ENCODE peak calls at places on chromosomes 2 and 18, in four cellular contexts. One of them, this sample, is unnamed. For H3K4me1, the result is how much of the 10 kb centered on the place peaks cover.

GRCh38 chr18:41323044-41323443 is 632.0 kb upstream of the PIK3C3 start:
- DNase-seq in heart left ventricle: no peak
- DNase-seq in iPS DF 6.9: no peak
- DNase-seq in tibial nerve: no peak
- DNase-seq in this sample: peak

GRCh38 chr2:203936535-203936934 is at the start of gene ICOS:
- DNase-seq in heart left ventricle: no peak
- DNase-seq in iPS DF 6.9: no peak
- DNase-seq in tibial nerve: no peak
- DNase-seq in this sample: no peak

GRCh38 chr2:237613679-237614078 is 13.7 kb upstream of the LRRFIP1 start:
- DNase-seq in heart left ventricle: no peak
- DNase-seq in iPS DF 6.9: no peak
- DNase-seq in tibial nerve: no peak
- DNase-seq in this sample: no peak

GRCh38 chr2:26757873-26758789 is 6.0 kb upstream of the SLC35F6 start:
- DNase-seq in heart left ventricle: no peak
- DNase-seq in iPS DF 6.9: peak
- DNase-seq in tibial nerve: no peak
- DNase-seq in this sample: peak

GRCh38 chr2:144414324-144414845 is 105.5 kb downstream of the ZEB2 start:
- DNase-seq in heart left ventricle: no peak
- DNase-seq in iPS DF 6.9: no peak
- DNase-seq in tibial nerve: no peak
- DNase-seq in this sample: peak

GRCh38 chr2:38178556-38179419 is 102.8 kb upstream of the CYP1B1 start:
- DNase-seq in heart left ventricle: peak
- DNase-seq in iPS DF 6.9: no peak
- DNase-seq in tibial nerve: no peak
- DNase-seq in this sample: peak

GRCh38 chr2:238974510-238975166 is 126.8 kb downstream of the TWIST2 start:
- DNase-seq in heart left ventricle: no peak
- DNase-seq in iPS DF 6.9: no peak
- DNase-seq in tibial nerve: no peak
- DNase-seq in this sample: peak

GRCh38 chr2:168573128-168573903 is 117.2 kb downstream of the CERS6 start:
- DNase-seq in heart left ventricle: no peak
- DNase-seq in iPS DF 6.9: no peak
- DNase-seq in tibial nerve: no peak
- DNase-seq in this sample: peak

GRCh38 chr2:240591226-240591625 is 4.7 kb downstream of the CAPN10 start:
- DNase-seq in heart left ventricle: no peak
- DNase-seq in iPS DF 6.9: no peak
- DNase-seq in tibial nerve: no peak
- DNase-seq in this sample: no peak

GRCh38 chr2:68278169-68278568 is 25.8 kb upstream of the PPP3R1 start:
- DNase-seq in heart left ventricle: no peak
- DNase-seq in iPS DF 6.9: no peak
- DNase-seq in tibial nerve: no peak
- DNase-seq in this sample: no peak
- H3K4me1 ChIP-seq in heart left ventricle: under half
- H3K4me1 ChIP-seq in iPS DF 6.9: under half
- H3K4me1 ChIP-seq in tibial nerve: under half
- H3K4me1 ChIP-seq in this sample: under half

GRCh38 chr2:158730621-158730905 is 64.6 kb upstream of the DAPL1 start:
- DNase-seq in heart left ventricle: no peak
- DNase-seq in iPS DF 6.9: no peak
- DNase-seq in tibial nerve: no peak
- DNase-seq in this sample: peak

GRCh38 chr2:158734442-158734841 is 60.7 kb upstream of the DAPL1 start:
- DNase-seq in heart left ventricle: no peak
- DNase-seq in iPS DF 6.9: no peak
- DNase-seq in tibial nerve: no peak
- DNase-seq in this sample: no peak

GRCh38 chr2:158732573-158733429 is 62.3 kb upstream of the DAPL1 start:
- DNase-seq in heart left ventricle: no peak
- DNase-seq in iPS DF 6.9: no peak
- DNase-seq in tibial nerve: no peak
- DNase-seq in this sample: peak

GRCh38 chr2:158735822-158736580 is 59.1 kb upstream of the DAPL1 start:
- DNase-seq in heart left ventricle: no peak
- DNase-seq in iPS DF 6.9: no peak
- DNase-seq in tibial nerve: no peak
- DNase-seq in this sample: peak

GRCh38 chr2:158733430-158733755 is 61.7 kb upstream of the DAPL1 start:
- DNase-seq in heart left ventricle: no peak
- DNase-seq in iPS DF 6.9: no peak
- DNase-seq in tibial nerve: no peak
- DNase-seq in this sample: peak
- H3K27ac ChIP-seq in heart left ventricle: no peak
- H3K27ac ChIP-seq in iPS DF 6.9: no peak
- H3K27ac ChIP-seq in tibial nerve: no peak
- H3K27ac ChIP-seq in this sample: peak

DNA sequence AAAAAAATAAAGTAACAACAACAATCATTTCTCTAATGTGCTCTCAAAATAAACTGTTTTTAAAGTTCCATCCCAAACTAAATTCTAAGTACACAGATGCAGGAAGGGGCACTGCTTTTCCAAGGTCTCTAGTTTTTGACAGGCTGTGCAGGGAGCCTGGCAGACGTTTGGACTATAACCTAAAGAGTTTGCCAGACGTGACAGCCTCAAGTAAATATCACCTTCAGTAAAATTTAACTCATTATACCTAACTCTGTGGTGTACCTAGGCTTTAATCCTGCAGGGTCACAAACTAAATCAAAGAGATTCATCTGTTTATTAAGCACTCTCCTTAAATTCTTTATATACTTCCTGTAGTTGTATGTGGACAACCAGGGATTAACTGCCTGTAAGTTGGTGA is 93.0 kb downstream of the ACVR1 start:
- DNase-seq in heart left ventricle: no peak
- DNase-seq in iPS DF 6.9: no peak
- DNase-seq in tibial nerve: no peak
- DNase-seq in this sample: no peak
- H3K4me1 ChIP-seq in heart left ventricle: under half
- H3K4me1 ChIP-seq in iPS DF 6.9: under half
- H3K4me1 ChIP-seq in tibial nerve: under half
- H3K4me1 ChIP-seq in this sample: under half

DNA sequence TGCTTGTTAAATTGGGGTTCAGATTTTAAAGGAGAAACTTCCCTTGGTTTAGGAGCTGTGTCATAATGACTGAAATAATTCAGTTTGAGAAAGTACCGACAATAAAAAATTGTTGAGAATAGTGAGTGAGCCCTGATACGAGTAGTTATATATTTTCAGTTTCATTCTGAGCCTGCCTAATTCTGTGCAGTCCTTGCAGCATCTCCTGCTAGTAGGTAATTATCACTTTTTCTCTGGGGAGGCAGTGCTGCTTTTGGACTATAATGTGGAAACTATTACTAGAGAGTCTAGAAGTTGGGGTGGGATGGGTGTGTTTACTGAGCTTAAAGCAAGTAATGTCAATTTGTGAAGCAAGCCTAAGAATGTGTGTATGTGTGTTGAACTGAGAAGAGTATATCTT is 21.7 kb downstream of the ZNF638 start:
- DNase-seq in heart left ventricle: no peak
- DNase-seq in iPS DF 6.9: no peak
- DNase-seq in tibial nerve: no peak
- DNase-seq in this sample: no peak
- H3K27ac ChIP-seq in heart left ventricle: no peak
- H3K27ac ChIP-seq in iPS DF 6.9: no peak
- H3K27ac ChIP-seq in tibial nerve: no peak
- H3K27ac ChIP-seq in this sample: no peak

GRCh38 chr18:59881728-59882685 is 17.8 kb upstream of the PMAIP1 start:
- DNase-seq in heart left ventricle: no peak
- DNase-seq in iPS DF 6.9: no peak
- DNase-seq in tibial nerve: no peak
- DNase-seq in this sample: peak
- H3K4me1 ChIP-seq in heart left ventricle: under half
- H3K4me1 ChIP-seq in iPS DF 6.9: under half
- H3K4me1 ChIP-seq in tibial nerve: under half
- H3K4me1 ChIP-seq in this sample: under half

GRCh38 chr2:9895669-9896068 is 52.4 kb downstream of the TAF1B start:
- DNase-seq in heart left ventricle: no peak
- DNase-seq in iPS DF 6.9: no peak
- DNase-seq in tibial nerve: no peak
- DNase-seq in this sample: peak

GRCh38 chr2:9897331-9897737 is 54.1 kb downstream of the TAF1B start:
- DNase-seq in heart left ventricle: peak
- DNase-seq in iPS DF 6.9: no peak
- DNase-seq in tibial nerve: peak
- DNase-seq in this sample: peak

GRCh38 chr2:9897796-9898195 is 53.7 kb upstream of the GRHL1 start:
- DNase-seq in heart left ventricle: no peak
- DNase-seq in iPS DF 6.9: no peak
- DNase-seq in tibial nerve: no peak
- DNase-seq in this sample: no peak

GRCh38 chr2:9892236-9892635 is 49.0 kb downstream of the TAF1B start:
- DNase-seq in heart left ventricle: no peak
- DNase-seq in iPS DF 6.9: no peak
- DNase-seq in tibial nerve: no peak
- DNase-seq in this sample: no peak

GRCh38 chr2:9896216-9896615 is 52.9 kb downstream of the TAF1B start:
- DNase-seq in heart left ventricle: no peak
- DNase-seq in iPS DF 6.9: no peak
- DNase-seq in tibial nerve: no peak
- DNase-seq in this sample: no peak
- H3K27ac ChIP-seq in heart left ventricle: no peak
- H3K27ac ChIP-seq in iPS DF 6.9: no peak
- H3K27ac ChIP-seq in tibial nerve: peak
- H3K27ac ChIP-seq in this sample: peak

GRCh38 chr2:217942731-217943335 is 60.0 kb downstream of the TNS1 start:
- DNase-seq in heart left ventricle: peak
- DNase-seq in iPS DF 6.9: no peak
- DNase-seq in tibial nerve: no peak
- DNase-seq in this sample: no peak
- H3K4me1 ChIP-seq in heart left ventricle: under half
- H3K4me1 ChIP-seq in iPS DF 6.9: under half
- H3K4me1 ChIP-seq in tibial nerve: under half
- H3K4me1 ChIP-seq in this sample: under half

GRCh38 chr2:60513191-60513590 is 40.3 kb downstream of the BCL11A start:
- DNase-seq in heart left ventricle: no peak
- DNase-seq in iPS DF 6.9: no peak
- DNase-seq in tibial nerve: no peak
- DNase-seq in this sample: no peak
- H3K27ac ChIP-seq in heart left ventricle: no peak
- H3K27ac ChIP-seq in iPS DF 6.9: no peak
- H3K27ac ChIP-seq in tibial nerve: no peak
- H3K27ac ChIP-seq in this sample: no peak